ENCODE peak calls at places on chromosomes 7 and 10, in nine cellular contexts. D is RWPE2; A is GM23248; Y is spleen; Z is effector memory CD4-positive, alpha-beta T cell; N is H1; E is adrenal gland; U is body of pancreas; F is lung. T is an unnamed sample.

GRCh38 chr10:61757525-61758397 is 95.0 kb downstream of the CABCOCO1 start:
- DNase-seq in D (no peak), A (peak; percentile 61), Y (no peak), Z (no peak), N (no peak), E (peak; percentile 29), U (peak; percentile 13), F (no peak), T (no peak)

GRCh38 chr7:129461809-129462208 is 27.6 kb downstream of the STRIP2 start:
- DNase-seq in D (no peak), A (no peak), Y (no peak), Z (no peak), N (no peak), E (no peak), U (no peak), F (no peak), T (no peak)

GRCh38 chr10:95628786-95629185 is 27.7 kb downstream of the ALDH18A1 start:
- DNase-seq in D (no peak), A (peak; percentile 28), Y (no peak), Z (no peak), N (no peak), E (no peak), U (no peak), F (no peak), T (no peak)

GRCh38 chr7:131945948-131946525 is 389.6 kb upstream of the PODXL start:
- DNase-seq in D (no peak), A (no peak), Y (no peak), Z (no peak), N (no peak), E (no peak), U (no peak), F (no peak), T (no peak)

GRCh38 chr7:65798111-65799075 is 74.5 kb upstream of the VKORC1L1 start:
- DNase-seq in D (no peak), A (peak; percentile 82), Y (no peak), Z (no peak), N (no peak), E (no peak), U (no peak), F (no peak), T (no peak)

GRCh38 chr7:95246935-95247370 is 77.4 kb downstream of the PON1 start:
- DNase-seq in D (no peak), A (peak; percentile 81), Y (no peak), Z (no peak), N (peak; percentile 15), E (peak; percentile 66), U (peak; percentile 79), F (peak; percentile 46), T (no peak)

GRCh38 chr7:4849390-4849789 is 12.4 kb downstream of the PAPOLB start:
- DNase-seq in D (no peak), A (peak; percentile 16), Y (no peak), Z (no peak), N (no peak), E (no peak), U (no peak), F (no peak), T (no peak)

GRCh38 chr10:116829711-116830110 is 19.6 kb upstream of the ENO4 start:
- DNase-seq in D (no peak), A (no peak), Y (no peak), Z (no peak), N (no peak), E (no peak), U (no peak), F (no peak), T (no peak)

DNA sequence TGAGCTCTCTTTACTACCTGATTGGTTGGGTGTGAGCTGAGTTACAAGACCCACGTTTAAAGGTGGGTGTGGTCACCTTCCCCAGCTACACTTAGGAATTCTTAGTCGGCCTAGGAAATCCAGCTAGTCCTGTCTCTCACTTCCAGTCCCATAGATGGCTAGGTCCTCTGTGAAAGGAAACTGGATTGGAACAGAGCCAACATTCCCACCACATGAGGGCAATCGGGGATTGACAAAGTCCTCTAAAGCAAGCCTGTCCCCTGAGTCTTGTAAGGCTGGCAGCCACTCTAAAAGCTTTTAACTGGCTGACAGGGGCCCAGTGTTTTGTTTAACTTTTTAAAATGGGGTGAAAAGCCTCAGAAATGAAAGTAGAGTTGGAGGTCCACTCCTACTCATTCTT is 15.1 kb upstream of the CROT start:
- DNase-seq in D (no peak), A (no peak), Y (no peak), Z (no peak), N (no peak), E (no peak), U (no peak), F (no peak), T (no peak)
- H3K9me3 ChIP-seq in D (peaks cover 12% of the 10 kb centered on the region), A (no peaks in the 10 kb centered on the region), Y (peaks cover 16% of the 10 kb centered on the region), Z (peaks cover 19% of the 10 kb centered on the region), N (peaks cover 45% of the 10 kb centered on the region), E (no peaks in the 10 kb centered on the region), U (no peaks in the 10 kb centered on the region), F (peaks cover 16% of the 10 kb centered on the region), T (peaks cover 13% of the 10 kb centered on the region)

DNA sequence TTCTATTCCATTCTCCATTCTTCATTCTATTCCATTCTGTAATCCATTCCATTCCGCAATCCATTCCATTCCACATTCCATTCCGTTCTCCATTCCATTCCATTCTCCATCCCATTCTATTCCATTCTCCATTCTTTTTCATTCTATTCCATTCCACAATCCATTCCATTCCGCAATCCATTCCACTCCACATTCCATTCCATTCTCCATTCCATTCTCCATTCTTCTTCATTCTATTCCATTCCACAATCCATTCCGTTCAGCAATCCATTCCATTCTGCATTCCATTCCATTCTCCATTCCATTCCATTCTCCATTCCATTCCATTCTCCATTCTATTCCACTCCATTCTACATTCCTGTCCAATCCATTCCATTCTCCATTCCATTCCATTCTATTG is 85.2 kb downstream of the NSUN6 start:
- DNase-seq in D (no peak), A (no peak), Y (no peak), Z (no peak), N (no peak), E (no peak), U (no peak), F (no peak), T (no peak)
- H3K9me3 ChIP-seq in D (peaks cover 2% of the 10 kb centered on the region), A (no peaks in the 10 kb centered on the region), Y (no peaks in the 10 kb centered on the region), Z (no peaks in the 10 kb centered on the region), N (peaks cover 86% of the 10 kb centered on the region), E (no peaks in the 10 kb centered on the region), U (no peaks in the 10 kb centered on the region), F (peaks cover 3% of the 10 kb centered on the region), T (peaks cover 15% of the 10 kb centered on the region)

DNA sequence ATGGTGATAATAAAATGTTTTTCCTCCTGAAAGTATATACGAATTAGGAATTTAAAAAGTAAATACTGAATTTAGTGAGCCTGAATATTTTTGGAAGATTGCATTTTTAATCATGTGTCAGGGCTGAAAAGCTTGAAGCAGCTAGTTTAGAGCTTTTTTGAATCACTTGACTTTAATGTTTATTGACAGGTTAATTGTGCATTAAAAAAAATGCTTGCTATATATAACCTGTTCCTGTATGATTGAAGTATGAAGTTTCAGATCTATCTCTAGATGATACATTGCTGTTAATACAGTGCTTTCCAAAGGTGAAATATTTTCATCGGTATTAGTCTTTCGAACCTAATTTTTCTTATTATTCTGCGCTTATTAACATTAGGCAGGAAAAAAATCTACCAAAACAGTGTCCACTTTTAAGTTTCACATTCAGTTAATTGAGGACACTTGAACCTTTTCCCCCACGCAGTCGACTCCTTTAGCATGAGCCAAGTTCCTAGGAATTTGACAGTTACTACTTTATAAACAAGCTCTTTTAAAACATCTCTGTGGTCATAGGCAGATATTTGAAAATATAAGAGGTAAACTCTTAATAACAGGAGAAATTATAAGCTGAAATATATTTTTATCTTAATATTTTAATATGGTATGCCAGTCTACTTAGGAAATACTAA is 187.1 kb downstream of the MLLT10 start:
- DNase-seq in D (no peak), A (peak; percentile 43), Y (no peak), Z (no peak), N (no peak), E (no peak), U (no peak), F (no peak), T (no peak)
- H3K9me3 ChIP-seq in D (no peaks in the 10 kb centered on the region), A (no peaks in the 10 kb centered on the region), Y (no peaks in the 10 kb centered on the region), Z (no peaks in the 10 kb centered on the region), N (no peaks in the 10 kb centered on the region), E (no peaks in the 10 kb centered on the region), U (no peaks in the 10 kb centered on the region), F (no peaks in the 10 kb centered on the region), T (no peaks in the 10 kb centered on the region)

DNA sequence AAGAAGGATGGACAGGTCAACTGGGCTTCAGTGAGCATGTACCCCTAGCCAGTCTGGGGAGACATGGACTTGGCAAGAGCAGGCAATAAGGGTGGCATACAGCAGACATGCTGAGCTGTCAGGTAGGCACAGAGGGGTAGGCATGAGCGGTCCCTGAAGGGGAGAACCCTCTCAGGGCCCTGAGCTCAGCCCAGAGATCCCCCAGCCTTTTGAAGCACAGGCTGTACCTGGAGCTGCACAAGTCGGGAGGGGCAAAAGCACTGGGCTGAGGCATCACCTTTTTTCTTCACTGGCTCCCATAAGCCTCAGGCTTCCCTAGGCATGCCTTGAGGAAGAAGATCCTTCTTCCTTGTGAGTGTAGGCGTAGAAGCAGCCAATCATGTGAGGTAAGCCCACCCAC is 42.3 kb downstream of the ZNF727 start:
- DNase-seq in D (no peak), A (no peak), Y (no peak), Z (no peak), N (no peak), E (no peak), U (no peak), F (no peak), T (no peak)
- H3K9me3 ChIP-seq in D (peaks cover 2% of the 10 kb centered on the region), A (no peaks in the 10 kb centered on the region), Y (peaks cover 2% of the 10 kb centered on the region), Z (peaks cover 3% of the 10 kb centered on the region), N (peaks cover 62% of the 10 kb centered on the region), E (no peaks in the 10 kb centered on the region), U (no peaks in the 10 kb centered on the region), F (no peaks in the 10 kb centered on the region), T (no peaks in the 10 kb centered on the region)

DNA sequence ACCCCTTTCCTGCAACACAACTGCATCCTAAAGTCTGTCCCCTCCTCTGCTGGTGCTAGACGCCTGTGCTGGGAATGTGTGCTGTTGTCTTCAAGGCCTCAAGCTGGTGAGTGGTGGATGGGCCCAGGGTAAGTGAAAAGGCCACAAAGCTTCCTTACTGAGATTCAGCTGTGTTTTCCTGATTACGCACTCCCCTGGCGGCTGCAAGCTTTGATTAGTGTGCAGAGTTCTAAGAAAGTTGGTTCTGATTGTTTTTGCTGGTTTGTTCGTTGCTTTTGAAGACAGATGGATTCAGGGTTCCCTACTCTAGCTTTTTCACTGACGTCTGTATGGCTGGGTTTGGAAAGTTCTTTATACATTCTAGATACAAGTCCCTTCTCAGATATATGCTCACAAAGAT is 11.9 kb upstream of the FOXL3 start:
- DNase-seq in D (peak; percentile 30), A (no peak), Y (peak; percentile 28), Z (no peak), N (no peak), E (no peak), U (no peak), F (no peak), T (no peak)
- H3K9me3 ChIP-seq in D (no peaks in the 10 kb centered on the region), A (no peaks in the 10 kb centered on the region), Y (peaks cover 3% of the 10 kb centered on the region), Z (no peaks in the 10 kb centered on the region), N (peaks cover 21% of the 10 kb centered on the region), E (no peaks in the 10 kb centered on the region), U (no peaks in the 10 kb centered on the region), F (no peaks in the 10 kb centered on the region), T (no peaks in the 10 kb centered on the region)

DNA sequence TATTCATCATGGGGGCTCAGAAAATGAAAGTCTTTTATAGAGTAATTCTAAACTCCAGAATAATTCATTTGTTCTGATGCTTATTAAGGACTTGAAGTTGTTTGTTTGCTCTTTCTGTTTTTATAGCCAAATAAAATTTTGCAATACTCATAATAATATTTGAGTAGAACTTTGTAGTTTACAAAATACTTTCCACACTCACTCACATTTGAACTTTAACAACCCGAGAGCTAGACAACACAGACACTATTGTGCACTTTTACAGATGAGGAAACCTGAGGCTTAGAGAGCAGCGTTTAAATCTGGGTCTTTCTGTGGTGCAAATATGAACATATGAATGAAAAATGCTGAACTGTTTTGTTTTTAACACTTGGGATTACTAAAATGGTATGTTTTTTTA is 126.8 kb downstream of the KAT6B start:
- DNase-seq in D (no peak), A (no peak), Y (no peak), Z (no peak), N (no peak), E (no peak), U (no peak), F (no peak), T (no peak)
- H3K9me3 ChIP-seq in D (no peaks in the 10 kb centered on the region), A (no peaks in the 10 kb centered on the region), Y (no peaks in the 10 kb centered on the region), Z (no peaks in the 10 kb centered on the region), N (no peaks in the 10 kb centered on the region), E (no peaks in the 10 kb centered on the region), U (no peaks in the 10 kb centered on the region), F (no peaks in the 10 kb centered on the region), T (no peaks in the 10 kb centered on the region)

T was measured in T-helper 17 cell.